ENCODE peak calls at places on chromosomes 5 and 9, in six cellular contexts. J is T-helper 17 cell, H is RKO, Z is EH, A is NCI-H2029 treated with DMSO at 0.1 percent for 48 hours, F is uterus. R is an unnamed sample.

GRCh38 chr9:4592886-4593285 is 69.2 kb upstream of the PLPP6 start:
- DNase-seq in A (no peak), J (no peak), F (no peak), Z (peak), H (no peak), R (no peak)

GRCh38 chr9:21326526-21327139 is 8.6 kb downstream of the KLHL9 start:
- DNase-seq in F (no peak), H (peak), Z (peak), A (peak), J (no peak), R (peak)

GRCh38 chr5:54673523-54674225 is 156.1 kb downstream of the SNX18 start:
- DNase-seq in F (no peak), Z (peak), J (no peak), H (no peak), A (no peak), R (no peak)

GRCh38 chr5:125298258-125298657 is 551.8 kb upstream of the ZNF608 start:
- DNase-seq in J (no peak), H (no peak), F (no peak), A (no peak), Z (no peak), R (peak)

GRCh38 chr5:100668511-100668910 is 133.3 kb downstream of the FAM174A start:
- DNase-seq in F (no peak), H (peak), Z (peak), A (no peak), J (no peak), R (peak)

GRCh38 chr9:4774209-4774608 is 18.5 kb upstream of the RCL1 start:
- DNase-seq in H (no peak), Z (peak), J (no peak), F (no peak), A (no peak), R (no peak)

GRCh38 chr5:96431376-96432244 is 1.4 kb downstream of the PCSK1 start:
- DNase-seq in H (no peak), F (no peak), Z (peak), J (no peak), A (peak), R (peak)

GRCh38 chr9:88593537-88594185 is 58.7 kb downstream of the NXNL2 start:
- DNase-seq in H (peak), Z (peak), F (peak), A (peak), J (no peak), R (peak)

GRCh38 chr9:127780126-127780885 is 1.8 kb upstream of the SH2D3C start:
- DNase-seq in H (no peak), J (no peak), F (no peak), A (no peak), Z (no peak), R (no peak)

GRCh38 chr5:176823076-176823481 is 12.7 kb downstream of the UNC5A start:
- DNase-seq in F (no peak), J (no peak), H (no peak), Z (no peak), A (no peak), R (no peak)

GRCh38 chr9:130023147-130023787 is 19.7 kb downstream of the FNBP1 start:
- DNase-seq in J (no peak), H (no peak), F (peak), Z (no peak), A (no peak), R (no peak)

GRCh38 chr9:136059851-136060670 is 35.0 kb downstream of the NACC2 start:
- DNase-seq in H (no peak), J (no peak), Z (peak), A (no peak), F (no peak), R (peak)

GRCh38 chr9:98374385-98375051 is 119.1 kb upstream of the TBC1D2 start:
- DNase-seq in F (no peak), A (no peak), H (peak), Z (peak), J (no peak), R (peak)

GRCh38 chr9:37998881-37999311 is 70.1 kb downstream of the SHB start:
- DNase-seq in A (no peak), J (no peak), F (no peak), Z (peak), H (no peak), R (peak)

GRCh38 chr5:171162602-171163001 is 146.4 kb upstream of the TLX3 start:
- DNase-seq in A (no peak), Z (peak), H (peak), F (no peak), J (no peak), R (peak)

GRCh38 chr9:122518226-122518625 is 715 bp upstream of the OR1J4 start:
- DNase-seq in A (no peak), Z (no peak), H (no peak), F (no peak), J (no peak), R (no peak)

R was measured in ELR.